ENCODE peak calls at places on chromosomes 2 and 18, in five cellular contexts. S, X, I, F and R are unnamed samples. For H3K4me1, the result is how much of the 10 kb centered on the place peaks cover.

GRCh38 chr2:23925702-23926288 is 1.1 kb downstream of the ATAD2B start:
- DNase-seq in I (no peak), X (peak), F (peak), S (peak), R (peak)

GRCh38 chr2:61193670-61194561 is 31.9 kb downstream of the C2orf74 start:
- DNase-seq in S (no peak), F (no peak), X (no peak), I (no peak), R (no peak)

GRCh38 chr2:140814141-140814540 is 1316.7 kb downstream of the LRP1B start:
- DNase-seq in S (no peak), F (no peak), I (no peak), X (no peak), R (no peak)

GRCh38 chr18:62881509-62882016 is 166.2 kb downstream of the PHLPP1 start:
- DNase-seq in S (no peak), F (no peak), X (peak), I (no peak), R (peak)

GRCh38 chr18:55875330-55875933 is 287.4 kb upstream of the TCF4 start:
- DNase-seq in F (no peak), S (no peak), X (no peak), I (peak), R (no peak)

GRCh38 chr2:206062724-206063123 is 23.2 kb downstream of the INO80D start:
- DNase-seq in I (no peak), F (no peak), X (no peak), S (no peak), R (no peak)

GRCh38 chr2:30758315-30758714 is 48.9 kb downstream of the CAPN13 start:
- DNase-seq in X (no peak), F (no peak), S (no peak), I (no peak), R (no peak)

GRCh38 chr18:45164551-45164950 is 450.7 kb upstream of the SLC14A2 start:
- DNase-seq in S (no peak), I (no peak), X (no peak), F (no peak), R (no peak)

GRCh38 chr18:57131782-57132181 is 15.1 kb upstream of the BOD1L2 start:
- DNase-seq in S (no peak), F (no peak), X (no peak), I (no peak), R (no peak)

GRCh38 chr18:79583984-79584401 is 95.6 kb upstream of the CTDP1 start:
- DNase-seq in I (no peak), X (no peak), F (no peak), S (peak), R (peak)

GRCh38 chr2:152504618-152505017 is 169.6 kb downstream of the FMNL2 start:
- DNase-seq in I (no peak), F (no peak), X (no peak), S (no peak), R (no peak)

GRCh38 chr2:41329075-41329474 is 718.7 kb upstream of the PKDCC start:
- DNase-seq in X (no peak), S (no peak), I (no peak), F (no peak), R (no peak)

GRCh38 chr18:56028514-56028913 is 440.5 kb upstream of the TCF4 start:
- DNase-seq in X (no peak), F (no peak), I (no peak), S (no peak), R (no peak)

GRCh38 chr2:38142627-38143026 is 66.7 kb upstream of the CYP1B1 start:
- DNase-seq in X (no peak), F (no peak), S (no peak), I (no peak), R (no peak)

GRCh38 chr18:7459851-7460774 is 107.0 kb upstream of the PTPRM start:
- DNase-seq in S (peak), F (no peak), I (peak), X (no peak), R (no peak)

GRCh38 chr18:78542204-78542603 is 437.4 kb upstream of the SALL3 start:
- DNase-seq in F (no peak), I (no peak), S (peak), X (peak), R (peak)

GRCh38 chr2:61967262-61967661 is 61.8 kb downstream of the COMMD1 start:
- DNase-seq in F (no peak), X (no peak), I (no peak), S (no peak), R (no peak)

GRCh38 chr2:219124379-219125110 is 36.1 kb downstream of the NHEJ1 start:
- DNase-seq in F (no peak), S (no peak), X (no peak), I (no peak), R (no peak)

GRCh38 chr2:55883339-55883738 is 40.2 kb downstream of the EFEMP1 start:
- DNase-seq in S (peak), X (no peak), I (no peak), F (no peak), R (no peak)

GRCh38 chr2:234989183-234989701 is 37.4 kb downstream of the SH3BP4 start:
- DNase-seq in X (peak), I (no peak), F (no peak), S (peak), R (peak)

GRCh38 chr2:118903029-118903351 is 39.0 kb upstream of the MARCO start:
- DNase-seq in F (no peak), S (no peak), X (no peak), I (no peak), R (no peak)

GRCh38 chr2:231000211-231000904 is 4.4 kb downstream of the SPATA3 start:
- DNase-seq in I (peak), F (no peak), S (no peak), X (no peak), R (no peak)

GRCh38 chr2:63856302-63856600 is 14.6 kb downstream of the UGP2 start:
- DNase-seq in I (no peak), F (no peak), S (no peak), X (no peak), R (no peak)

GRCh38 chr2:75896779-75897366 is 186.2 kb upstream of the GCFC2 start:
- DNase-seq in I (peak), X (no peak), F (peak), S (no peak), R (peak)

GRCh38 chr2:37890893-37891495 is 34.1 kb upstream of the RMDN2 start:
- DNase-seq in I (peak), S (peak), F (peak), X (peak), R (peak)

GRCh38 chr2:65231892-65232477 is 4.4 kb downstream of the ACTR2 start:
- DNase-seq in X (no peak), I (no peak), F (no peak), S (no peak), R (no peak)

GRCh38 chr2:12604248-12604801 is 112.4 kb upstream of the TRIB2 start:
- DNase-seq in X (no peak), S (no peak), F (no peak), I (no peak), R (no peak)

GRCh38 chr2:78330181-78330580 is 695.3 kb upstream of the REG3G start:
- DNase-seq in S (no peak), X (no peak), I (no peak), F (no peak), R (no peak)

GRCh38 chr2:240224676-240225075 is 84.2 kb upstream of the OTOS start:
- DNase-seq in X (no peak), F (no peak), I (no peak), S (no peak), R (no peak)

GRCh38 chr18:8238507-8238906 is 370.7 kb upstream of the RAB12 start:
- DNase-seq in X (no peak), I (no peak), F (no peak), S (no peak), R (no peak)

GRCh38 chr18:57741273-57741672 is 61.8 kb downstream of the ATP8B1 start:
- DNase-seq in S (no peak), X (no peak), I (no peak), F (no peak), R (no peak)

GRCh38 chr18:59446012-59446411 is 86.9 kb upstream of the LMAN1 start:
- DNase-seq in F (no peak), X (no peak), S (no peak), I (peak), R (no peak)

GRCh38 chr2:140804682-140805235 is 1326.1 kb downstream of the LRP1B start:
- DNase-seq in S (no peak), I (no peak), F (no peak), X (no peak), R (no peak)

GRCh38 chr2:74690571-74690970 is 36.5 kb downstream of the SEMA4F start:
- DNase-seq in S (no peak), I (peak), F (peak), X (no peak), R (no peak)

GRCh38 chr2:27776696-27777095 is 5.2 kb downstream of the MRPL33 start:
- DNase-seq in S (no peak), X (no peak), I (no peak), F (no peak), R (no peak)
- H3K27ac ChIP-seq in S (peak), X (peak), I (no peak), F (no peak), R (no peak)

DNA sequence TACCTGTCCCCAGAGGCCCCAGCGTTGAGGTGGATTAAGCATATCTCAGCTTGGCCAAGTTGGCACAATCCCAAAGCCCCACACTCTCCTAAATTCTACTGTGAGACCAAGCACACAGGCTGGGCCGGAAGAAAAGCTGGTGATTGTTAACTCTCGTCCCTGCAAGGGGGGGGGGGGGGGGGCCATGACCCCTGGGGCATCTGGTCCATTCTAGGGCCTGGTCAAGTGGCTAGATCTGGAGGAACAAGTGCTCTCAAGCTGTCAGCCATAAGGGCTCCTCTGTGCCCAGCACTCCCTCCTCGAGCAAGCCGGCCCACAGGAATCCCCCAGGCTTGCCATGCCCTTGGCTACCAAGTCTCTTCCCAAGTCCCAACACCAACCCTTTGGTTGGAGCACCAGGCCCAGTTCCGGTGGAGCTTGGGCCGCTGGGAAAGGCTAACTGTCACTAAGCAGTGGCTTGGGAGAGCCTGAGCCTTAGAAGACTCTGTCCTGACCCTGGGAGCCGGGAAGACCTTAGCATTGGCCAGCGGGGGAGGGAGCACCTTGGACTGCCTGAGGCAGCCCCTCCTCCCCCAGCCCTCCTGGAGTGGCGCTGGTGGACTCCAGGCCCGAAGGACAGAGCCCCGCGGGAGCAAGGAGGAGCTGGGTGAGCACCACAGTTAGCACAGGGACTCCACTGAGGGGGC is 62.4 kb upstream of the POMC start:
- DNase-seq in X (peak), I (no peak), F (no peak), S (no peak), R (peak)
- H3K4me1 ChIP-seq in X (under half), I (under half), F (under half), S (under half), R (under half)

GRCh38 chr2:233901884-233902283 is 15.3 kb upstream of the TRPM8 start:
- DNase-seq in X (no peak), S (no peak), I (no peak), F (no peak), R (no peak)

GRCh38 chr2:233905945-233906344 is 11.2 kb upstream of the TRPM8 start:
- DNase-seq in F (no peak), I (no peak), S (no peak), X (no peak), R (no peak)

GRCh38 chr2:233912799-233913423 is 4.3 kb upstream of the TRPM8 start:
- DNase-seq in I (peak), S (no peak), X (no peak), F (no peak), R (peak)

DNA sequence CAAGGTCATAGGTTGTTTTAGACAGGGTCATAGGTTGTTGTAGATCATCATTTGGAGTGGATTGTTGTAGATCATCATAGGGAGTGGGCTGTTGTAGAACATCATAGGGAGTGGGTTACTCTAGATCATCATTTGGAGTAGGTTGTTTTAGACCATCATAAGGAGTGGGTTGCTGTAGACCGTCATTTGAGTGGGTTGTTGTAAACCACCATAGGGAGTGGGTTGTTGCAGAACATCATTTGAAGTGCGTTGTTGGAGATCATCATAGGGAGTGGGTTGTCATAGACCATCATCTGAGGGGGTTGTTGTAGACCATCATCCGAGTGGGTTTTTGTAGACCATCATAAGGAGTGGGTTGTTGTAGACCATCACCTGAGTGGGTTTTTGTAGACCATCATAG is 9.5 kb upstream of the TRPM8 start:
- DNase-seq in I (no peak), S (no peak), X (no peak), F (no peak), R (no peak)
- TF ChIP-seq CTCF in I (no peak), S (no peak), X (no peak), F (no peak), R (no peak)

GRCh38 chr18:51522338-51522737 is 324.9 kb upstream of the MEX3C start:
- DNase-seq in S (no peak), I (no peak), X (no peak), F (no peak), R (no peak)
- H3K27ac ChIP-seq in S (no peak), I (no peak), X (no peak), F (no peak), R (no peak)

GRCh38 chr2:28025116-28025515 is 134.6 kb downstream of the BABAM2 start:
- DNase-seq in S (no peak), X (no peak), F (no peak), I (no peak), R (no peak)
- H3K4me1 ChIP-seq in S (under half), X (under half), F (under half), I (under half), R (under half)

GRCh38 chr18:13004316-13004879 is 13.2 kb downstream of the CEP192 start:
- DNase-seq in F (no peak), I (no peak), S (no peak), X (no peak), R (no peak)

GRCh38 chr18:13005289-13005688 is 14.1 kb downstream of the CEP192 start:
- DNase-seq in X (no peak), S (no peak), F (no peak), I (no peak), R (no peak)

GRCh38 chr18:12998332-12999060 is 7.3 kb downstream of the CEP192 start:
- DNase-seq in I (no peak), X (no peak), F (no peak), S (no peak), R (no peak)

GRCh38 chr18:13006731-13007550 is 15.8 kb downstream of the CEP192 start:
- DNase-seq in X (no peak), F (no peak), I (no peak), S (no peak), R (no peak)

DNA sequence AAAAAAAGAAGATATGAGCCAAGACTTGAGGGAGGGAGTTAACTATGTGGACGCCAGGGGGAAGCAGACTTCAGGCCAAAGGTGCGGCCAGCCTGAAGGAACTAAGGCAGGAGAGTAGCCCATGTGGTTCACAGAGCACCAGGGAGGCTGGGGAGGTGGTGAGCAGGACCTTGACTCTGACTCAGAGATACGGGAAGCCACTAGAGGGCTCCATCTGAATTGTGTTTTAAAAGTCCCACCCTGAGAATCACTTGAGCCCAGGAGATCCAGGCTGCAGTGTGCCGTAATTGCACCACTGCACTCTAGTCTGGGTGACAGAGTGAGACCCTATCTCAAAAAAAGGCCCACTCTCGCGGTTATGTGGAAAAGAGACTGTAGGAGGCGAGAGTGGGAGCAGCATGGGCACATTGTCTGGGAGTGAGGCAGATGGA is 12.3 kb downstream of the CEP192 start:
- DNase-seq in I (peak), S (no peak), X (no peak), F (peak), R (peak)
- TF ChIP-seq CTCF in I (peak), S (peak), X (no peak), F (peak), R (no peak)

DNA sequence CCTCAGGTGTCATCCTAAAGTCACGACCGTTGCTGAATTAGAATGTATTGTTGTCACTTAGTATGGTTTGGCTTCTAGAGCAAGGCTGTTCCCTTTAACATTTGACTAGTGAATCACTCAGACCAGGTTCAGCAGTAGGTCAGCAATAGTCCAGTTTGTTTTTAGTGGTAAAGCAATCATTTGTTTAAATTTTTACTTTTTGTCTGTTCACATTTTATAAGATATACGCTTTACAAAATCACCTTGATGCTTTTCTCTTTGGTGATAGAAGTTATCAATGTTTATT is 1.2 kb downstream of the BABAM2 start:
- DNase-seq in I (no peak), X (no peak), F (no peak), S (no peak), R (no peak)
- H3K27ac ChIP-seq in I (no peak), X (peak), F (no peak), S (peak), R (no peak)

GRCh38 chr18:54220406-54220805 is 4.1 kb downstream of the MBD2 start:
- DNase-seq in X (no peak), I (no peak), F (no peak), S (no peak), R (no peak)
- H3K4me1 ChIP-seq in X (under half), I (under half), F (under half), S (half or more), R (under half)